ENCODE peak calls at places on chromosomes 16 and 17, in ten cellular contexts. H is activated T-cell treated with anti-CD3 and anti-CD28 coated beads, Interleukin-2, amount 50 U/mL, for 72 hours; F is choroid plexus epithelial cell; K is stimulated activated CD4-positive, alpha-beta T cell treated with anti-CD3 and anti-CD28 coated beads, Interleukin-2, amount 100 ng/mL, for 48 hours; V is GM12865; O is NCI-H82; N is mucosa of descending colon; Y is T follicular helper cell; Q is heart right ventricle; M is Ammon's horn. I is an unnamed sample.

GRCh38 chr16:89565506-89566372 is 5.3 kb downstream of the RPL13 start:
- DNase-seq in Y (no peak), N (peak; percentile 75), V (peak; percentile 74), H (peak; percentile 71), Q (peak; percentile 58), F (peak; percentile 53), K (peak; percentile 66), O (peak; percentile 87), M (no peak), I (no peak)

GRCh38 chr16:9908613-9909012 is 273.6 kb downstream of the GRIN2A start:
- DNase-seq in Q (peak; percentile 26), F (no peak), M (peak; percentile 30), O (no peak), N (no peak), H (no peak), V (peak; percentile 41), K (no peak), Y (no peak), I (no peak)

GRCh38 chr16:85652431-85653221 is 36.1 kb downstream of the GINS2 start:
- DNase-seq in Y (no peak), N (peak; percentile 72), M (peak; percentile 74), K (no peak), H (no peak), O (peak; percentile 98), V (no peak), Q (peak; percentile 68), F (peak; percentile 40), I (peak; percentile 57)

GRCh38 chr16:14486520-14487303 is 143.3 kb downstream of the PARN start:
- DNase-seq in O (peak; percentile 92), N (no peak), Q (peak; percentile 53), V (no peak), F (peak; percentile 95), H (no peak), K (no peak), Y (no peak), M (peak; percentile 89), I (peak; percentile 74)

GRCh38 chr16:75754126-75754525 is 27.8 kb upstream of the CPHXL start:
- DNase-seq in H (no peak), Q (no peak), Y (no peak), F (no peak), V (no peak), M (peak; percentile 9), O (no peak), N (no peak), K (no peak), I (no peak)

GRCh38 chr16:15777533-15778203 is 79.2 kb downstream of the MYH11 start:
- DNase-seq in H (peak; percentile 9), K (no peak), V (peak; percentile 68), M (peak; percentile 4), O (peak; percentile 89), Y (no peak), F (peak; percentile 86), N (no peak), Q (no peak), I (no peak)

GRCh38 chr17:17505151-17505550 is 9.0 kb upstream of the RASD1 start:
- DNase-seq in H (no peak), Q (no peak), O (no peak), Y (no peak), K (no peak), F (no peak), M (no peak), N (peak; percentile 27), V (no peak), I (no peak)

GRCh38 chr17:74686761-74687160 is 26.0 kb downstream of the CD300LF start:
- DNase-seq in V (no peak), O (no peak), N (no peak), Y (no peak), F (no peak), Q (no peak), H (no peak), K (no peak), M (no peak), I (no peak)

GRCh38 chr16:2008009-2008526 is 1.6 kb downstream of the ZNF598 start:
- DNase-seq in Y (no peak), F (peak; percentile 35), M (no peak), K (no peak), V (peak; percentile 56), H (peak; percentile 39), O (no peak), Q (no peak), N (peak; percentile 80), I (no peak)

GRCh38 chr16:21162661-21163151 is 4.2 kb downstream of the LDAF1 start:
- DNase-seq in Y (no peak), F (no peak), V (no peak), M (no peak), N (no peak), O (peak; percentile 28), K (no peak), H (no peak), Q (peak; percentile 60), I (no peak)

GRCh38 chr16:19840524-19841110 is 44.0 kb downstream of the GPRC5B start:
- DNase-seq in O (peak; percentile 87), Y (no peak), N (no peak), M (no peak), V (no peak), F (no peak), Q (no peak), H (no peak), K (no peak), I (no peak)

GRCh38 chr17:7677388-7678067 is 9.8 kb downstream of the TP53 start:
- DNase-seq in F (no peak), V (no peak), Y (no peak), M (no peak), Q (no peak), O (no peak), K (no peak), H (no peak), N (no peak), I (no peak)

GRCh38 chr17:16037636-16038035 is 38.0 kb downstream of the TTC19 start:
- DNase-seq in H (no peak), Y (no peak), K (no peak), V (no peak), N (no peak), Q (no peak), F (peak; percentile 40), M (no peak), O (no peak), I (no peak)

GRCh38 chr17:77859035-77859360 is 99.5 kb upstream of the TNRC6C start:
- DNase-seq in Q (peak; percentile 40), M (no peak), Y (no peak), F (no peak), N (no peak), O (no peak), K (no peak), V (no peak), H (no peak), I (no peak)

GRCh38 chr16:67407788-67408452 is 8.4 kb downstream of the ZDHHC1 start:
- DNase-seq in Y (no peak), F (no peak), M (no peak), Q (no peak), H (no peak), K (no peak), O (no peak), N (no peak), V (no peak), I (no peak)

GRCh38 chr17:35265071-35265470 is 22.2 kb downstream of the SLFN5 start:
- DNase-seq in H (no peak), K (no peak), F (no peak), N (no peak), O (no peak), Y (no peak), Q (no peak), V (no peak), M (no peak), I (no peak)

GRCh38 chr16:21264226-21265036 is 13.7 kb downstream of the CRYM start:
- DNase-seq in V (no peak), K (no peak), N (no peak), F (no peak), Q (peak; percentile 28), H (no peak), M (no peak), O (peak; percentile 10), Y (no peak), I (no peak)

GRCh38 chr16:58128721-58129096 is 472 bp downstream of the CFAP20 start:
- DNase-seq in Q (peak; percentile 34), K (no peak), M (peak; percentile 34), H (no peak), O (peak; percentile 54), Y (peak; percentile 12), N (peak; percentile 67), V (peak; percentile 50), F (no peak), I (peak; percentile 51)

GRCh38 chr17:43211123-43211479 is 574 bp upstream of the TMEM106A start:
- DNase-seq in H (no peak), N (no peak), O (no peak), V (no peak), M (no peak), Q (no peak), F (peak; percentile 4), K (no peak), Y (no peak), I (no peak)

GRCh38 chr16:58196898-58197313 is 1.0 kb downstream of the CSNK2A2 start:
- DNase-seq in F (peak; percentile 6), Y (no peak), H (peak; percentile 5), N (no peak), K (no peak), V (no peak), M (no peak), O (peak; percentile 6), Q (no peak), I (no peak)

GRCh38 chr17:12659500-12659899 is 6.2 kb upstream of the MYOCD start:
- DNase-seq in V (no peak), H (no peak), Y (no peak), F (peak; percentile 85), Q (no peak), K (no peak), M (no peak), N (no peak), O (no peak), I (no peak)

GRCh38 chr17:77101521-77102410 is 39.0 kb upstream of the SEC14L1 start:
- DNase-seq in N (no peak), F (no peak), M (no peak), Q (no peak), H (no peak), V (no peak), Y (no peak), O (peak; percentile 71), K (no peak), I (no peak)

GRCh38 chr16:15966420-15967222 is 17.2 kb downstream of the ABCC1 start:
- DNase-seq in F (peak; percentile 61), V (no peak), M (no peak), Y (no peak), K (no peak), O (no peak), N (no peak), H (no peak), Q (no peak), I (no peak)

I was measured in hippocampal formation.